ENCODE peak calls at places on chromosome 13, in five cellular contexts. C is heart left ventricle, A is uterus, E is NB4, V is ascending aorta. L is an unnamed sample.

GRCh38 chr13:69912576-69913074 is 195.0 kb upstream of the ATXN8OS start:
- DNase-seq in A (no peak), C (no peak), V (no peak), E (no peak), L (no peak)

GRCh38 chr13:98706446-98707110 is 45.9 kb downstream of the SLC15A1 start:
- DNase-seq in C (no peak), E (no peak), V (no peak), A (no peak), L (no peak)

GRCh38 chr13:38366954-38367645 is 17.4 kb downstream of the UFM1 start:
- DNase-seq in V (no peak), C (no peak), E (no peak), A (no peak), L (no peak)

GRCh38 chr13:100361504-100361903 is 227.1 kb downstream of the GGACT start:
- DNase-seq in V (no peak), E (peak; percentile 26), A (no peak), C (no peak), L (peak; percentile 40)

GRCh38 chr13:98007001-98007400 is 53.5 kb downstream of the IPO5 start:
- DNase-seq in C (no peak), A (no peak), V (no peak), E (no peak), L (no peak)

GRCh38 chr13:110422913-110423688 is 116.0 kb downstream of the COL4A2 start:
- DNase-seq in V (no peak), C (no peak), E (peak; percentile 31), A (no peak), L (no peak)

GRCh38 chr13:89490661-89491060 is 1819.5 kb downstream of the SLITRK5 start:
- DNase-seq in C (no peak), V (no peak), A (no peak), E (no peak), L (no peak)

GRCh38 chr13:98761126-98761978 is 8.9 kb upstream of the SLC15A1 start:
- DNase-seq in V (no peak), A (no peak), E (peak; percentile 71), C (no peak), L (peak; percentile 55)

GRCh38 chr13:106513025-106513424 is 22.4 kb downstream of the EFNB2 start:
- DNase-seq in A (no peak), E (no peak), C (no peak), V (no peak), L (no peak)

GRCh38 chr13:29284726-29285125 is 310.8 kb downstream of the SLC7A1 start:
- DNase-seq in A (no peak), V (no peak), C (no peak), E (no peak), L (no peak)

GRCh38 chr13:21435710-21436151 is 23.4 kb downstream of the ZDHHC20 start:
- DNase-seq in E (peak; percentile 68), A (peak; percentile 51), C (peak; percentile 79), V (no peak), L (peak; percentile 45)

GRCh38 chr13:27644302-27644701 is 22.6 kb downstream of the POLR1D start:
- DNase-seq in V (no peak), E (peak; percentile 15), C (no peak), A (no peak), L (peak; percentile 60)

GRCh38 chr13:82963466-82963865 is 918.8 kb downstream of the SLITRK1 start:
- DNase-seq in C (no peak), E (no peak), V (no peak), A (no peak), L (no peak)

GRCh38 chr13:59863621-59864020 is 300.1 kb downstream of the DIAPH3 start:
- DNase-seq in V (no peak), A (no peak), C (no peak), E (no peak), L (no peak)

GRCh38 chr13:86399572-86399971 is 600.4 kb upstream of the SLITRK6 start:
- DNase-seq in E (no peak), V (no peak), C (no peak), A (no peak), L (no peak)

GRCh38 chr13:26919311-26919710 is 158.7 kb upstream of the GPR12 start:
- DNase-seq in A (no peak), C (no peak), E (no peak), V (no peak), L (no peak)

GRCh38 chr13:64925284-64925683 is 2304.9 kb downstream of the PCDH9 start:
- DNase-seq in V (no peak), C (no peak), E (peak; percentile 13), A (no peak), L (no peak)

GRCh38 chr13:95418946-95419345 is 117.7 kb upstream of the ABCC4 start:
- DNase-seq in E (peak; percentile 70), V (no peak), A (no peak), C (no peak), L (no peak)

GRCh38 chr13:112912726-112913440 is 56.1 kb upstream of the MCF2L start:
- DNase-seq in A (no peak), V (no peak), C (no peak), E (no peak), L (no peak)

GRCh38 chr13:44151474-44151873 is 222.2 kb upstream of the SERP2 start:
- DNase-seq in V (no peak), C (no peak), E (no peak), A (no peak), L (no peak)

GRCh38 chr13:113786262-113786841 is 27.3 kb downstream of the TMEM255B start:
- DNase-seq in E (no peak), V (no peak), A (no peak), C (no peak), L (peak; percentile 13)

GRCh38 chr13:30125422-30126073 is 181.8 kb downstream of the KATNAL1 start:
- DNase-seq in C (no peak), A (peak; percentile 92), V (no peak), E (no peak), L (peak; percentile 95)

GRCh38 chr13:20193924-20194631 is 1.3 kb upstream of the GJB2 start:
- DNase-seq in C (no peak), E (no peak), V (no peak), A (no peak), L (no peak)

GRCh38 chr13:86282450-86282849 is 483.2 kb upstream of the SLITRK6 start:
- DNase-seq in V (no peak), E (no peak), A (no peak), C (no peak), L (no peak)

GRCh38 chr13:37075164-37075563 is 15.7 kb upstream of the SUPT20H start:
- DNase-seq in A (no peak), E (no peak), C (no peak), V (no peak), L (no peak)
- H3K4me3 ChIP-seq in A (no peak overlapping the region), E (no peak overlapping the region), C (no peak overlapping the region), V (no peak overlapping the region), L (no peak overlapping the region)

DNA sequence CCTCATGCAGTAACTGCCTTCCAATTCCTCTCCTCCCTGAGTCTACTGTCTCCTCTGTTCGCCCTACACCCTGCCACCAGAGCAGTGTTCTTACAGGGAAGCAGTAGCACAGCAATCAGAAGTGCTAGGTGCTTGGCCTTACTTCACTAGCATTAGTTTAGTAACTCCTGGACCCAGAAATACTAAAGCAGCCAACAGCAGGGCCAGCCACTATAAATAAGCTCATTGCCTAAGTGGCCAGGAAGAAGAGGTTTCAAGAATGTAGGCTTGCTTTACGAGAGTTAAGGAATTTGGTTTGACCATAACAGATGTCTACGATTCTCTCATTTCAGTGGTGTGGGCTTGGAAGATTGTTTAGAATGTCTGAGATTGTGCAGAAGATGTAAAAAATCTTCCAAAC is 103.4 kb downstream of the ZAR1L start:
- DNase-seq in E (no peak), C (peak; percentile 43), A (no peak), V (no peak), L (peak; percentile 67)
- H3K4me3 ChIP-seq in E (no peak overlapping the region), C (no peak overlapping the region), A (no peak overlapping the region), V (no peak overlapping the region), L (no peak overlapping the region)

GRCh38 chr13:48234652-48235099 is 1.7 kb downstream of the ITM2B start:
- DNase-seq in V (no peak), E (no peak), A (no peak), C (no peak), L (no peak)
- H3K4me3 ChIP-seq in V (peak overlapping the region; percentile 100), E (peak overlapping the region; percentile 95), A (peak overlapping the region; percentile 96), C (peak overlapping the region; percentile 94), L (peak overlapping the region; percentile 85)

GRCh38 chr13:24692541-24692940 is 12.3 kb downstream of the ATP12A start:
- DNase-seq in A (no peak), V (peak; percentile 72), E (no peak), C (peak; percentile 57), L (no peak)

GRCh38 chr13:24691381-24691780 is 11.2 kb downstream of the ATP12A start:
- DNase-seq in V (no peak), A (no peak), E (no peak), C (no peak), L (no peak)

GRCh38 chr13:24694907-24695306 is 14.7 kb downstream of the ATP12A start:
- DNase-seq in E (no peak), V (no peak), A (no peak), C (no peak), L (no peak)

GRCh38 chr13:24698686-24699085 is 18.5 kb downstream of the ATP12A start:
- DNase-seq in E (no peak), A (no peak), V (no peak), C (no peak), L (no peak)

GRCh38 chr13:24693862-24694471 is 13.8 kb downstream of the ATP12A start:
- DNase-seq in E (peak; percentile 76), C (no peak), V (no peak), A (no peak), L (no peak)
- H3K4me3 ChIP-seq in E (no peak overlapping the region), C (no peak overlapping the region), V (no peak overlapping the region), A (no peak overlapping the region), L (no peak overlapping the region)

GRCh38 chr13:36431204-36432105 is 840 bp upstream of the CCNA1 start:
- DNase-seq in E (peak; percentile 59), A (no peak), C (no peak), V (no peak), L (no peak)
- H3K4me3 ChIP-seq in E (peak overlapping the region; percentile 51), A (peak overlapping the region; percentile 52), C (peak overlapping the region; percentile 60), V (peak overlapping the region; percentile 59), L (peak overlapping the region; percentile 64)

DNA sequence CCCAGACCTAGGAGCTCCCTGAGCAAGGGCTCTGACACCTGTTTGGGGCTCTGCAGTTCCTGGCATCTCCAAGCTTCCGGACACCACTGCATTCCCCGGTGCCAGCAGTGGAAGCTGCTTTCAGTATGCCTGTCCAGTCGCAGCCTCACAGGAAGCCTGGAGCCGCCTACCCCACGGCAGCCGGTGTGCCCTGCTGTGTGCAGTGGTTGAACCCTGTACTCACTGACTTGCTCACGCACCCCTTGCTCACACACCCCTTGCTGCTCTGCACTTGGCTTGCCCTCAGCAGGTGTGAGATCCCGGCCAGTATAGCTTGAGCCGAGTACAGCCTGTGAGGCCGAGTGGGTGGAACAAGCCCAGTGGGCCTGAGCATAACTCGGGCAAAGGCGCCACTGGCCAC is 70.3 kb downstream of the PIBF1 start:
- DNase-seq in E (no peak), A (no peak), V (no peak), C (peak; percentile 26), L (no peak)
- H3K4me3 ChIP-seq in E (no peak overlapping the region), A (no peak overlapping the region), V (no peak overlapping the region), C (no peak overlapping the region), L (no peak overlapping the region)

GRCh38 chr13:42170029-42170428 is 101.9 kb upstream of the AKAP11 start:
- DNase-seq in A (no peak), C (no peak), V (no peak), E (no peak), L (no peak)
- H3K4me3 ChIP-seq in A (no peak overlapping the region), C (no peak overlapping the region), V (no peak overlapping the region), E (no peak overlapping the region), L (no peak overlapping the region)

GRCh38 chr13:77915676-77916075 is 3.0 kb downstream of the EDNRB start:
- DNase-seq in E (no peak), V (no peak), C (no peak), A (no peak), L (no peak)
- H3K4me3 ChIP-seq in E (no peak overlapping the region), V (no peak overlapping the region), C (peak overlapping the region; percentile 76), A (peak overlapping the region; percentile 5), L (no peak overlapping the region)